ENCODE peak calls at places on chromosomes 16 and 17, in eight cellular contexts. One of them, this sample, is unnamed.

GRCh38 chr16:66524601-66525164 is 25.2 kb downstream of the TK2 start:
- DNase-seq in neural progenitor cell: no peak
- DNase-seq in HFF-Myc: no peak
- DNase-seq in A549: no peak
- DNase-seq in body of pancreas: no peak
- DNase-seq in OCI-LY7: peak
- DNase-seq in choroid plexus epithelial cell: no peak
- DNase-seq in cardiac muscle cell: no peak
- DNase-seq in this sample: no peak

GRCh38 chr17:56718515-56718914 is 115.2 kb downstream of the C17orf67 start:
- DNase-seq in OCI-LY7: peak
- DNase-seq in body of pancreas: no peak
- DNase-seq in choroid plexus epithelial cell: no peak
- DNase-seq in HFF-Myc: no peak
- DNase-seq in neural progenitor cell: no peak
- DNase-seq in cardiac muscle cell: no peak
- DNase-seq in A549: no peak
- DNase-seq in this sample: no peak

GRCh38 chr16:75593825-75594820 is 27.9 kb downstream of the GABARAPL2 start:
- DNase-seq in body of pancreas: no peak
- DNase-seq in choroid plexus epithelial cell: peak
- DNase-seq in cardiac muscle cell: peak
- DNase-seq in neural progenitor cell: no peak
- DNase-seq in A549: peak
- DNase-seq in OCI-LY7: peak
- DNase-seq in HFF-Myc: peak
- DNase-seq in this sample: no peak

GRCh38 chr17:3966720-3967363 is 2.6 kb upstream of the ATP2A3 start:
- DNase-seq in HFF-Myc: no peak
- DNase-seq in body of pancreas: peak
- DNase-seq in cardiac muscle cell: no peak
- DNase-seq in neural progenitor cell: no peak
- DNase-seq in OCI-LY7: peak
- DNase-seq in choroid plexus epithelial cell: no peak
- DNase-seq in A549: no peak
- DNase-seq in this sample: no peak

GRCh38 chr17:47203984-47204721 is 5.0 kb upstream of the MYL4 start:
- DNase-seq in body of pancreas: no peak
- DNase-seq in OCI-LY7: peak
- DNase-seq in cardiac muscle cell: peak
- DNase-seq in choroid plexus epithelial cell: peak
- DNase-seq in HFF-Myc: no peak
- DNase-seq in neural progenitor cell: no peak
- DNase-seq in A549: no peak
- DNase-seq in this sample: no peak

GRCh38 chr17:74566132-74566753 is 1.1 kb downstream of the CD300H start:
- DNase-seq in OCI-LY7: peak
- DNase-seq in choroid plexus epithelial cell: peak
- DNase-seq in cardiac muscle cell: peak
- DNase-seq in body of pancreas: peak
- DNase-seq in neural progenitor cell: peak
- DNase-seq in A549: peak
- DNase-seq in HFF-Myc: no peak
- DNase-seq in this sample: no peak

GRCh38 chr16:89222931-89223330 is 5.4 kb downstream of the ZNF778 start:
- DNase-seq in OCI-LY7: no peak
- DNase-seq in neural progenitor cell: no peak
- DNase-seq in A549: no peak
- DNase-seq in cardiac muscle cell: no peak
- DNase-seq in choroid plexus epithelial cell: no peak
- DNase-seq in HFF-Myc: no peak
- DNase-seq in body of pancreas: no peak
- DNase-seq in this sample: no peak

GRCh38 chr17:13306310-13306962 is 288.6 kb upstream of the ELAC2 start:
- DNase-seq in cardiac muscle cell: peak
- DNase-seq in OCI-LY7: peak
- DNase-seq in HFF-Myc: peak
- DNase-seq in choroid plexus epithelial cell: peak
- DNase-seq in body of pancreas: peak
- DNase-seq in A549: peak
- DNase-seq in neural progenitor cell: peak
- DNase-seq in this sample: no peak

GRCh38 chr16:82042841-82043240 is 7.8 kb downstream of the HSD17B2 start:
- DNase-seq in neural progenitor cell: no peak
- DNase-seq in body of pancreas: no peak
- DNase-seq in A549: no peak
- DNase-seq in choroid plexus epithelial cell: peak
- DNase-seq in cardiac muscle cell: no peak
- DNase-seq in HFF-Myc: no peak
- DNase-seq in OCI-LY7: no peak
- DNase-seq in this sample: no peak

GRCh38 chr17:78323821-78324390 is 36.0 kb downstream of the SOCS3 start:
- DNase-seq in cardiac muscle cell: no peak
- DNase-seq in A549: no peak
- DNase-seq in choroid plexus epithelial cell: no peak
- DNase-seq in OCI-LY7: no peak
- DNase-seq in neural progenitor cell: no peak
- DNase-seq in body of pancreas: no peak
- DNase-seq in HFF-Myc: no peak
- DNase-seq in this sample: no peak

GRCh38 chr16:68259421-68259820 is 4.9 kb upstream of the SLC7A6 start:
- DNase-seq in cardiac muscle cell: no peak
- DNase-seq in neural progenitor cell: no peak
- DNase-seq in body of pancreas: no peak
- DNase-seq in choroid plexus epithelial cell: no peak
- DNase-seq in A549: no peak
- DNase-seq in HFF-Myc: no peak
- DNase-seq in OCI-LY7: no peak
- DNase-seq in this sample: no peak

GRCh38 chr17:73359255-73359816 is 47.5 kb upstream of the CDC42EP4 start:
- DNase-seq in A549: no peak
- DNase-seq in choroid plexus epithelial cell: no peak
- DNase-seq in neural progenitor cell: no peak
- DNase-seq in OCI-LY7: no peak
- DNase-seq in cardiac muscle cell: no peak
- DNase-seq in HFF-Myc: no peak
- DNase-seq in body of pancreas: no peak
- DNase-seq in this sample: no peak

GRCh38 chr17:59277031-59277430 is 54.4 kb upstream of the YPEL2 start:
- DNase-seq in neural progenitor cell: no peak
- DNase-seq in body of pancreas: no peak
- DNase-seq in cardiac muscle cell: no peak
- DNase-seq in HFF-Myc: no peak
- DNase-seq in A549: no peak
- DNase-seq in choroid plexus epithelial cell: no peak
- DNase-seq in OCI-LY7: peak
- DNase-seq in this sample: no peak

GRCh38 chr17:55161935-55162555 is 102.7 kb upstream of the HLF start:
- DNase-seq in A549: peak
- DNase-seq in HFF-Myc: peak
- DNase-seq in neural progenitor cell: no peak
- DNase-seq in OCI-LY7: no peak
- DNase-seq in choroid plexus epithelial cell: peak
- DNase-seq in body of pancreas: no peak
- DNase-seq in cardiac muscle cell: peak
- DNase-seq in this sample: peak

GRCh38 chr17:44308320-44308818 is at the start of gene RUNDC3A:
- DNase-seq in cardiac muscle cell: peak
- DNase-seq in neural progenitor cell: peak
- DNase-seq in body of pancreas: peak
- DNase-seq in HFF-Myc: no peak
- DNase-seq in choroid plexus epithelial cell: peak
- DNase-seq in OCI-LY7: peak
- DNase-seq in A549: peak
- DNase-seq in this sample: peak

GRCh38 chr17:6677158-6677831 is 25.7 kb downstream of the C17orf100 start:
- DNase-seq in neural progenitor cell: no peak
- DNase-seq in A549: no peak
- DNase-seq in body of pancreas: no peak
- DNase-seq in HFF-Myc: no peak
- DNase-seq in choroid plexus epithelial cell: peak
- DNase-seq in OCI-LY7: no peak
- DNase-seq in cardiac muscle cell: peak
- DNase-seq in this sample: no peak
- H3K4me3 ChIP-seq in neural progenitor cell: no peak
- H3K4me3 ChIP-seq in A549: no peak
- H3K4me3 ChIP-seq in body of pancreas: no peak
- H3K4me3 ChIP-seq in HFF-Myc: no peak
- H3K4me3 ChIP-seq in choroid plexus epithelial cell: no peak
- H3K4me3 ChIP-seq in OCI-LY7: no peak
- H3K4me3 ChIP-seq in cardiac muscle cell: no peak
- H3K4me3 ChIP-seq in this sample: no peak

GRCh38 chr16:23924138-23924537 is 88.4 kb downstream of the PRKCB start:
- DNase-seq in A549: no peak
- DNase-seq in cardiac muscle cell: no peak
- DNase-seq in HFF-Myc: no peak
- DNase-seq in choroid plexus epithelial cell: no peak
- DNase-seq in OCI-LY7: no peak
- DNase-seq in neural progenitor cell: no peak
- DNase-seq in body of pancreas: no peak
- DNase-seq in this sample: no peak

GRCh38 chr16:23934610-23935009 is 98.8 kb downstream of the PRKCB start:
- DNase-seq in OCI-LY7: no peak
- DNase-seq in neural progenitor cell: no peak
- DNase-seq in A549: no peak
- DNase-seq in choroid plexus epithelial cell: no peak
- DNase-seq in HFF-Myc: no peak
- DNase-seq in cardiac muscle cell: no peak
- DNase-seq in body of pancreas: no peak
- DNase-seq in this sample: no peak

DNA sequence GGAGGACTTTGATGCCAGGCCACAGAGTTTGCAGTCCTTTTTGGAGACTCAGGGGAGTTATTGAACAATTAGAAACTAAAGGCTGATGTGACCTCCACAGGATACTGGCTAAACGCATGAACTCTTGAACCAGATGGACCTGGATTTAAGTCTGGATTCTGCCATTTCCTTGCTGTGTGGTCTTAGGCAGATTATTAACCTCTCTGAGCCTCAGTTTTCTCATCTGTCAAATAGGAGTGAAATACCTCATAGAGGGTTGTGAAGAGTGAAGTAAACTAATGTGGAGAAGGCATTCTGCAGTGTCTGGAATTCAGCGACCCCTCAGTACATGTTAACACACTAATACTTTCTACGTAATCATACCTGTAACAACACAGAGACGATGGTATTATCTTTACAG is 93.5 kb downstream of the PRKCB start:
- DNase-seq in body of pancreas: no peak
- DNase-seq in A549: no peak
- DNase-seq in HFF-Myc: no peak
- DNase-seq in choroid plexus epithelial cell: no peak
- DNase-seq in OCI-LY7: no peak
- DNase-seq in neural progenitor cell: no peak
- DNase-seq in cardiac muscle cell: no peak
- DNase-seq in this sample: no peak
- TF ChIP-seq CTCF in body of pancreas: no peak
- TF ChIP-seq CTCF in A549: no peak
- TF ChIP-seq CTCF in HFF-Myc: no peak
- TF ChIP-seq CTCF in choroid plexus epithelial cell: no peak
- TF ChIP-seq CTCF in OCI-LY7: no peak
- TF ChIP-seq CTCF in neural progenitor cell: no peak
- TF ChIP-seq CTCF in cardiac muscle cell: no peak
- TF ChIP-seq CTCF in this sample: no peak

DNA sequence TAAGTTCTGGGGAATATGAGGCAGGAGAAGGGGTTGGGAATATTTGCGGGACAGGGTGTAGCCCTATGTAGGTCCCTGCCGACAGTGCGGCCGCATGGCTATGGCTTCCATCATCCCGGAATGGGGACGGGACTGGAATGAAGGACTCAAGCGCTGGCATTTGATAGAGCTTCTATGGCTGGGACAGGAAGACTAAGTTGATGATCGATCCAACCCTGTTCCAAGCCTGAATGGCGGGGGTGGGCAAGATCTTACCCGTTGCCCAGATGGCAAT is 47.1 kb downstream of the SRCIN1 start:
- DNase-seq in cardiac muscle cell: no peak
- DNase-seq in A549: peak
- DNase-seq in HFF-Myc: no peak
- DNase-seq in OCI-LY7: no peak
- DNase-seq in choroid plexus epithelial cell: no peak
- DNase-seq in body of pancreas: no peak
- DNase-seq in neural progenitor cell: peak
- DNase-seq in this sample: no peak
- H3K4me3 ChIP-seq in cardiac muscle cell: peak
- H3K4me3 ChIP-seq in A549: peak
- H3K4me3 ChIP-seq in HFF-Myc: peak
- H3K4me3 ChIP-seq in OCI-LY7: peak
- H3K4me3 ChIP-seq in choroid plexus epithelial cell: no peak
- H3K4me3 ChIP-seq in body of pancreas: no peak
- H3K4me3 ChIP-seq in neural progenitor cell: peak
- H3K4me3 ChIP-seq in this sample: peak

GRCh38 chr17:33338242-33338641 is 45.1 kb upstream of the ASIC2 start:
- DNase-seq in OCI-LY7: no peak
- DNase-seq in neural progenitor cell: no peak
- DNase-seq in body of pancreas: no peak
- DNase-seq in HFF-Myc: no peak
- DNase-seq in choroid plexus epithelial cell: no peak
- DNase-seq in cardiac muscle cell: no peak
- DNase-seq in A549: no peak
- DNase-seq in this sample: no peak

GRCh38 chr17:33330877-33331276 is 37.8 kb upstream of the ASIC2 start:
- DNase-seq in A549: peak
- DNase-seq in body of pancreas: no peak
- DNase-seq in HFF-Myc: no peak
- DNase-seq in cardiac muscle cell: no peak
- DNase-seq in OCI-LY7: no peak
- DNase-seq in neural progenitor cell: no peak
- DNase-seq in choroid plexus epithelial cell: no peak
- DNase-seq in this sample: no peak

GRCh38 chr17:33334703-33335102 is 41.6 kb upstream of the ASIC2 start:
- DNase-seq in cardiac muscle cell: no peak
- DNase-seq in OCI-LY7: no peak
- DNase-seq in body of pancreas: no peak
- DNase-seq in choroid plexus epithelial cell: no peak
- DNase-seq in HFF-Myc: no peak
- DNase-seq in neural progenitor cell: no peak
- DNase-seq in A549: no peak
- DNase-seq in this sample: no peak

GRCh38 chr17:33335491-33336173 is 42.5 kb upstream of the ASIC2 start:
- DNase-seq in A549: peak
- DNase-seq in HFF-Myc: no peak
- DNase-seq in OCI-LY7: no peak
- DNase-seq in body of pancreas: no peak
- DNase-seq in cardiac muscle cell: no peak
- DNase-seq in neural progenitor cell: peak
- DNase-seq in choroid plexus epithelial cell: no peak
- DNase-seq in this sample: no peak
- TF ChIP-seq CTCF in A549: no peak
- TF ChIP-seq CTCF in HFF-Myc: no peak
- TF ChIP-seq CTCF in OCI-LY7: no peak
- TF ChIP-seq CTCF in body of pancreas: no peak
- TF ChIP-seq CTCF in cardiac muscle cell: no peak
- TF ChIP-seq CTCF in neural progenitor cell: peak
- TF ChIP-seq CTCF in choroid plexus epithelial cell: no peak
- TF ChIP-seq CTCF in this sample: peak